ENCODE peak calls at places on chromosomes 13 and 19, in ten cellular contexts. One of them, this sample, is unnamed.

GRCh38 chr19:8050274-8051096 is 2.1 kb upstream of the CCL25 start:
- DNase-seq in IMR-90: peak; percentile 55
- DNase-seq in aorta: peak; percentile 91
- DNase-seq in activated naive CD4-positive, alpha-beta T cell treated with anti-CD3 and anti-CD28 coated beads, Interleukin-2, amount 50 U/mL, for 72 hours: peak; percentile 77
- DNase-seq in stimulated activated CD4-positive, alpha-beta T cell treated with anti-CD3 and anti-CD28 coated beads, Interleukin-4, amount 100 ng/mL, for 1 hour: peak; percentile 91
- DNase-seq in T-helper 1 cell: peak; percentile 81
- DNase-seq in stimulated activated naive CD8-positive, alpha-beta T cell treated with anti-CD3 and anti-CD28 coated beads, Interleukin-15, amount 100 ng/mL, for 72 hours: peak; percentile 88
- DNase-seq in bronchial epithelial cell: peak; percentile 42
- DNase-seq in endothelial cell: peak; percentile 84
- DNase-seq in GM19239: peak; percentile 81
- DNase-seq in this sample: peak; percentile 99

GRCh38 chr13:76879211-76879875 is 6.9 kb downstream of the KCTD12 start:
- DNase-seq in IMR-90: peak; percentile 70
- DNase-seq in aorta: peak; percentile 89
- DNase-seq in activated naive CD4-positive, alpha-beta T cell treated with anti-CD3 and anti-CD28 coated beads, Interleukin-2, amount 50 U/mL, for 72 hours: peak; percentile 61
- DNase-seq in stimulated activated CD4-positive, alpha-beta T cell treated with anti-CD3 and anti-CD28 coated beads, Interleukin-4, amount 100 ng/mL, for 1 hour: peak; percentile 55
- DNase-seq in T-helper 1 cell: peak; percentile 19
- DNase-seq in stimulated activated naive CD8-positive, alpha-beta T cell treated with anti-CD3 and anti-CD28 coated beads, Interleukin-15, amount 100 ng/mL, for 72 hours: peak; percentile 56
- DNase-seq in bronchial epithelial cell: peak; percentile 81
- DNase-seq in endothelial cell: no peak
- DNase-seq in GM19239: peak; percentile 36
- DNase-seq in this sample: peak; percentile 82

GRCh38 chr13:24076124-24076523 is 84.4 kb upstream of the SPATA13 start:
- DNase-seq in IMR-90: no peak
- DNase-seq in aorta: no peak
- DNase-seq in activated naive CD4-positive, alpha-beta T cell treated with anti-CD3 and anti-CD28 coated beads, Interleukin-2, amount 50 U/mL, for 72 hours: no peak
- DNase-seq in stimulated activated CD4-positive, alpha-beta T cell treated with anti-CD3 and anti-CD28 coated beads, Interleukin-4, amount 100 ng/mL, for 1 hour: no peak
- DNase-seq in T-helper 1 cell: no peak
- DNase-seq in stimulated activated naive CD8-positive, alpha-beta T cell treated with anti-CD3 and anti-CD28 coated beads, Interleukin-15, amount 100 ng/mL, for 72 hours: no peak
- DNase-seq in bronchial epithelial cell: no peak
- DNase-seq in endothelial cell: no peak
- DNase-seq in GM19239: no peak
- DNase-seq in this sample: no peak

GRCh38 chr13:83333614-83334388 is 548.5 kb downstream of the SLITRK1 start:
- DNase-seq in IMR-90: no peak
- DNase-seq in aorta: no peak
- DNase-seq in activated naive CD4-positive, alpha-beta T cell treated with anti-CD3 and anti-CD28 coated beads, Interleukin-2, amount 50 U/mL, for 72 hours: no peak
- DNase-seq in stimulated activated CD4-positive, alpha-beta T cell treated with anti-CD3 and anti-CD28 coated beads, Interleukin-4, amount 100 ng/mL, for 1 hour: no peak
- DNase-seq in T-helper 1 cell: no peak
- DNase-seq in stimulated activated naive CD8-positive, alpha-beta T cell treated with anti-CD3 and anti-CD28 coated beads, Interleukin-15, amount 100 ng/mL, for 72 hours: no peak
- DNase-seq in bronchial epithelial cell: no peak
- DNase-seq in endothelial cell: no peak
- DNase-seq in GM19239: no peak
- DNase-seq in this sample: no peak

GRCh38 chr19:56217039-56217949 is 15.2 kb downstream of the ZSCAN5C start:
- DNase-seq in IMR-90: peak; percentile 4
- DNase-seq in aorta: no peak
- DNase-seq in activated naive CD4-positive, alpha-beta T cell treated with anti-CD3 and anti-CD28 coated beads, Interleukin-2, amount 50 U/mL, for 72 hours: no peak
- DNase-seq in stimulated activated CD4-positive, alpha-beta T cell treated with anti-CD3 and anti-CD28 coated beads, Interleukin-4, amount 100 ng/mL, for 1 hour: no peak
- DNase-seq in T-helper 1 cell: no peak
- DNase-seq in stimulated activated naive CD8-positive, alpha-beta T cell treated with anti-CD3 and anti-CD28 coated beads, Interleukin-15, amount 100 ng/mL, for 72 hours: peak; percentile 15
- DNase-seq in bronchial epithelial cell: peak; percentile 85
- DNase-seq in endothelial cell: peak; percentile 50
- DNase-seq in GM19239: no peak
- DNase-seq in this sample: no peak

GRCh38 chr13:112024577-112024976 is 42.4 kb upstream of the SOX1 start:
- DNase-seq in IMR-90: no peak
- DNase-seq in aorta: peak; percentile 22
- DNase-seq in activated naive CD4-positive, alpha-beta T cell treated with anti-CD3 and anti-CD28 coated beads, Interleukin-2, amount 50 U/mL, for 72 hours: no peak
- DNase-seq in stimulated activated CD4-positive, alpha-beta T cell treated with anti-CD3 and anti-CD28 coated beads, Interleukin-4, amount 100 ng/mL, for 1 hour: no peak
- DNase-seq in T-helper 1 cell: no peak
- DNase-seq in stimulated activated naive CD8-positive, alpha-beta T cell treated with anti-CD3 and anti-CD28 coated beads, Interleukin-15, amount 100 ng/mL, for 72 hours: no peak
- DNase-seq in bronchial epithelial cell: no peak
- DNase-seq in endothelial cell: no peak
- DNase-seq in GM19239: no peak
- DNase-seq in this sample: no peak

GRCh38 chr19:6260376-6260775 is 19.4 kb downstream of the MLLT1 start:
- DNase-seq in IMR-90: no peak
- DNase-seq in aorta: peak; percentile 72
- DNase-seq in activated naive CD4-positive, alpha-beta T cell treated with anti-CD3 and anti-CD28 coated beads, Interleukin-2, amount 50 U/mL, for 72 hours: no peak
- DNase-seq in stimulated activated CD4-positive, alpha-beta T cell treated with anti-CD3 and anti-CD28 coated beads, Interleukin-4, amount 100 ng/mL, for 1 hour: no peak
- DNase-seq in T-helper 1 cell: no peak
- DNase-seq in stimulated activated naive CD8-positive, alpha-beta T cell treated with anti-CD3 and anti-CD28 coated beads, Interleukin-15, amount 100 ng/mL, for 72 hours: no peak
- DNase-seq in bronchial epithelial cell: no peak
- DNase-seq in endothelial cell: no peak
- DNase-seq in GM19239: no peak
- DNase-seq in this sample: no peak

GRCh38 chr19:3509566-3509989 is 3.5 kb downstream of the FZR1 start:
- DNase-seq in IMR-90: peak; percentile 80
- DNase-seq in aorta: no peak
- DNase-seq in activated naive CD4-positive, alpha-beta T cell treated with anti-CD3 and anti-CD28 coated beads, Interleukin-2, amount 50 U/mL, for 72 hours: no peak
- DNase-seq in stimulated activated CD4-positive, alpha-beta T cell treated with anti-CD3 and anti-CD28 coated beads, Interleukin-4, amount 100 ng/mL, for 1 hour: no peak
- DNase-seq in T-helper 1 cell: no peak
- DNase-seq in stimulated activated naive CD8-positive, alpha-beta T cell treated with anti-CD3 and anti-CD28 coated beads, Interleukin-15, amount 100 ng/mL, for 72 hours: no peak
- DNase-seq in bronchial epithelial cell: peak; percentile 87
- DNase-seq in endothelial cell: no peak
- DNase-seq in GM19239: no peak
- DNase-seq in this sample: peak; percentile 63

GRCh38 chr19:35446194-35446593 is 1.9 kb upstream of the FFAR2 start:
- DNase-seq in IMR-90: no peak
- DNase-seq in aorta: peak; percentile 60
- DNase-seq in activated naive CD4-positive, alpha-beta T cell treated with anti-CD3 and anti-CD28 coated beads, Interleukin-2, amount 50 U/mL, for 72 hours: no peak
- DNase-seq in stimulated activated CD4-positive, alpha-beta T cell treated with anti-CD3 and anti-CD28 coated beads, Interleukin-4, amount 100 ng/mL, for 1 hour: no peak
- DNase-seq in T-helper 1 cell: no peak
- DNase-seq in stimulated activated naive CD8-positive, alpha-beta T cell treated with anti-CD3 and anti-CD28 coated beads, Interleukin-15, amount 100 ng/mL, for 72 hours: peak; percentile 31
- DNase-seq in bronchial epithelial cell: no peak
- DNase-seq in endothelial cell: no peak
- DNase-seq in GM19239: no peak
- DNase-seq in this sample: peak; percentile 50

GRCh38 chr13:51801631-51802099 is 2.3 kb downstream of the DHRS12 start:
- DNase-seq in IMR-90: no peak
- DNase-seq in aorta: peak; percentile 85
- DNase-seq in activated naive CD4-positive, alpha-beta T cell treated with anti-CD3 and anti-CD28 coated beads, Interleukin-2, amount 50 U/mL, for 72 hours: no peak
- DNase-seq in stimulated activated CD4-positive, alpha-beta T cell treated with anti-CD3 and anti-CD28 coated beads, Interleukin-4, amount 100 ng/mL, for 1 hour: no peak
- DNase-seq in T-helper 1 cell: no peak
- DNase-seq in stimulated activated naive CD8-positive, alpha-beta T cell treated with anti-CD3 and anti-CD28 coated beads, Interleukin-15, amount 100 ng/mL, for 72 hours: no peak
- DNase-seq in bronchial epithelial cell: no peak
- DNase-seq in endothelial cell: no peak
- DNase-seq in GM19239: no peak
- DNase-seq in this sample: no peak

GRCh38 chr19:35130761-35131720 is 3.8 kb downstream of the LGI4 start:
- DNase-seq in IMR-90: no peak
- DNase-seq in aorta: peak; percentile 58
- DNase-seq in activated naive CD4-positive, alpha-beta T cell treated with anti-CD3 and anti-CD28 coated beads, Interleukin-2, amount 50 U/mL, for 72 hours: no peak
- DNase-seq in stimulated activated CD4-positive, alpha-beta T cell treated with anti-CD3 and anti-CD28 coated beads, Interleukin-4, amount 100 ng/mL, for 1 hour: no peak
- DNase-seq in T-helper 1 cell: no peak
- DNase-seq in stimulated activated naive CD8-positive, alpha-beta T cell treated with anti-CD3 and anti-CD28 coated beads, Interleukin-15, amount 100 ng/mL, for 72 hours: no peak
- DNase-seq in bronchial epithelial cell: no peak
- DNase-seq in endothelial cell: no peak
- DNase-seq in GM19239: no peak
- DNase-seq in this sample: no peak

GRCh38 chr19:36528921-36529518 is 949 bp upstream of the ZNF260 start:
- DNase-seq in IMR-90: no peak
- DNase-seq in aorta: no peak
- DNase-seq in activated naive CD4-positive, alpha-beta T cell treated with anti-CD3 and anti-CD28 coated beads, Interleukin-2, amount 50 U/mL, for 72 hours: peak; percentile 57
- DNase-seq in stimulated activated CD4-positive, alpha-beta T cell treated with anti-CD3 and anti-CD28 coated beads, Interleukin-4, amount 100 ng/mL, for 1 hour: peak; percentile 30
- DNase-seq in T-helper 1 cell: no peak
- DNase-seq in stimulated activated naive CD8-positive, alpha-beta T cell treated with anti-CD3 and anti-CD28 coated beads, Interleukin-15, amount 100 ng/mL, for 72 hours: peak; percentile 56
- DNase-seq in bronchial epithelial cell: no peak
- DNase-seq in endothelial cell: peak; percentile 3
- DNase-seq in GM19239: no peak
- DNase-seq in this sample: peak; percentile 79

GRCh38 chr19:1837625-1838105 is 10.6 kb downstream of the REXO1 start:
- DNase-seq in IMR-90: no peak
- DNase-seq in aorta: no peak
- DNase-seq in activated naive CD4-positive, alpha-beta T cell treated with anti-CD3 and anti-CD28 coated beads, Interleukin-2, amount 50 U/mL, for 72 hours: no peak
- DNase-seq in stimulated activated CD4-positive, alpha-beta T cell treated with anti-CD3 and anti-CD28 coated beads, Interleukin-4, amount 100 ng/mL, for 1 hour: peak; percentile 69
- DNase-seq in T-helper 1 cell: no peak
- DNase-seq in stimulated activated naive CD8-positive, alpha-beta T cell treated with anti-CD3 and anti-CD28 coated beads, Interleukin-15, amount 100 ng/mL, for 72 hours: peak; percentile 64
- DNase-seq in bronchial epithelial cell: no peak
- DNase-seq in endothelial cell: peak; percentile 86
- DNase-seq in GM19239: peak; percentile 94
- DNase-seq in this sample: peak; percentile 71

GRCh38 chr13:47168086-47168485 is 271.2 kb upstream of the HTR2A start:
- DNase-seq in IMR-90: peak; percentile 92
- DNase-seq in aorta: no peak
- DNase-seq in activated naive CD4-positive, alpha-beta T cell treated with anti-CD3 and anti-CD28 coated beads, Interleukin-2, amount 50 U/mL, for 72 hours: no peak
- DNase-seq in stimulated activated CD4-positive, alpha-beta T cell treated with anti-CD3 and anti-CD28 coated beads, Interleukin-4, amount 100 ng/mL, for 1 hour: no peak
- DNase-seq in T-helper 1 cell: no peak
- DNase-seq in stimulated activated naive CD8-positive, alpha-beta T cell treated with anti-CD3 and anti-CD28 coated beads, Interleukin-15, amount 100 ng/mL, for 72 hours: no peak
- DNase-seq in bronchial epithelial cell: peak; percentile 83
- DNase-seq in endothelial cell: no peak
- DNase-seq in GM19239: no peak
- DNase-seq in this sample: no peak

GRCh38 chr19:1045247-1045603 is 5.3 kb downstream of the ABCA7 start:
- DNase-seq in IMR-90: no peak
- DNase-seq in aorta: no peak
- DNase-seq in activated naive CD4-positive, alpha-beta T cell treated with anti-CD3 and anti-CD28 coated beads, Interleukin-2, amount 50 U/mL, for 72 hours: no peak
- DNase-seq in stimulated activated CD4-positive, alpha-beta T cell treated with anti-CD3 and anti-CD28 coated beads, Interleukin-4, amount 100 ng/mL, for 1 hour: peak; percentile 61
- DNase-seq in T-helper 1 cell: peak; percentile 71
- DNase-seq in stimulated activated naive CD8-positive, alpha-beta T cell treated with anti-CD3 and anti-CD28 coated beads, Interleukin-15, amount 100 ng/mL, for 72 hours: peak; percentile 76
- DNase-seq in bronchial epithelial cell: peak; percentile 13
- DNase-seq in endothelial cell: no peak
- DNase-seq in GM19239: peak; percentile 75
- DNase-seq in this sample: peak; percentile 90

GRCh38 chr19:45211751-45212381 is 33.3 kb downstream of the BLOC1S3 start:
- DNase-seq in IMR-90: no peak
- DNase-seq in aorta: peak; percentile 80
- DNase-seq in activated naive CD4-positive, alpha-beta T cell treated with anti-CD3 and anti-CD28 coated beads, Interleukin-2, amount 50 U/mL, for 72 hours: no peak
- DNase-seq in stimulated activated CD4-positive, alpha-beta T cell treated with anti-CD3 and anti-CD28 coated beads, Interleukin-4, amount 100 ng/mL, for 1 hour: no peak
- DNase-seq in T-helper 1 cell: no peak
- DNase-seq in stimulated activated naive CD8-positive, alpha-beta T cell treated with anti-CD3 and anti-CD28 coated beads, Interleukin-15, amount 100 ng/mL, for 72 hours: no peak
- DNase-seq in bronchial epithelial cell: no peak
- DNase-seq in endothelial cell: no peak
- DNase-seq in GM19239: no peak
- DNase-seq in this sample: no peak

This sample was measured in activated CD8-positive, alpha-beta T cell treated with anti-CD3 and anti-CD28 coated beads for 36 hours.